ENCODE peak calls at places on chromosomes 16 and 17, in five cellular contexts. One of them, this sample, is unnamed. For H3K4me1, the result is how much of the 10 kb centered on the place peaks cover.

GRCh38 chr17:74201250-74201649 is 2.2 kb upstream of the RPL38 start:
- DNase-seq in neural progenitor cell: no peak
- DNase-seq in cardiac muscle cell: peak
- DNase-seq in right lobe of liver: no peak
- DNase-seq in effector memory CD4-positive, alpha-beta T cell: no peak
- DNase-seq in this sample: no peak

GRCh38 chr17:46085522-46085921 is 86.5 kb downstream of the STH start:
- DNase-seq in effector memory CD4-positive, alpha-beta T cell: no peak
- DNase-seq in neural progenitor cell: no peak
- DNase-seq in cardiac muscle cell: no peak
- DNase-seq in right lobe of liver: no peak
- DNase-seq in this sample: no peak

GRCh38 chr17:30930495-30930894 is 8.8 kb downstream of the ADAP2 start:
- DNase-seq in right lobe of liver: no peak
- DNase-seq in effector memory CD4-positive, alpha-beta T cell: no peak
- DNase-seq in neural progenitor cell: no peak
- DNase-seq in cardiac muscle cell: no peak
- DNase-seq in this sample: no peak

GRCh38 chr16:31177136-31177535 is 2.8 kb upstream of the FUS start:
- DNase-seq in cardiac muscle cell: no peak
- DNase-seq in effector memory CD4-positive, alpha-beta T cell: peak
- DNase-seq in neural progenitor cell: no peak
- DNase-seq in right lobe of liver: no peak
- DNase-seq in this sample: no peak

GRCh38 chr17:284676-285355 is 67.8 kb downstream of the RPH3AL start:
- DNase-seq in cardiac muscle cell: no peak
- DNase-seq in effector memory CD4-positive, alpha-beta T cell: no peak
- DNase-seq in right lobe of liver: peak
- DNase-seq in neural progenitor cell: no peak
- DNase-seq in this sample: no peak

GRCh38 chr17:67615011-67615561 is 102.7 kb upstream of the NOL11 start:
- DNase-seq in effector memory CD4-positive, alpha-beta T cell: no peak
- DNase-seq in neural progenitor cell: peak
- DNase-seq in cardiac muscle cell: no peak
- DNase-seq in right lobe of liver: no peak
- DNase-seq in this sample: no peak

GRCh38 chr17:38922538-38923291 is 2.7 kb upstream of the LASP1NB start:
- DNase-seq in neural progenitor cell: peak
- DNase-seq in cardiac muscle cell: peak
- DNase-seq in right lobe of liver: peak
- DNase-seq in effector memory CD4-positive, alpha-beta T cell: no peak
- DNase-seq in this sample: peak

GRCh38 chr17:45820052-45820780 is 24.5 kb upstream of the SPPL2C start:
- DNase-seq in right lobe of liver: no peak
- DNase-seq in effector memory CD4-positive, alpha-beta T cell: no peak
- DNase-seq in cardiac muscle cell: no peak
- DNase-seq in neural progenitor cell: no peak
- DNase-seq in this sample: no peak

GRCh38 chr16:27550582-27550920 is 607 bp downstream of the KATNIP start:
- DNase-seq in neural progenitor cell: no peak
- DNase-seq in right lobe of liver: no peak
- DNase-seq in effector memory CD4-positive, alpha-beta T cell: no peak
- DNase-seq in cardiac muscle cell: no peak
- DNase-seq in this sample: no peak

GRCh38 chr17:77446959-77447634 is 306.3 kb downstream of the SEC14L1 start:
- DNase-seq in right lobe of liver: no peak
- DNase-seq in neural progenitor cell: no peak
- DNase-seq in cardiac muscle cell: no peak
- DNase-seq in effector memory CD4-positive, alpha-beta T cell: no peak
- DNase-seq in this sample: no peak
- H3K4me3 ChIP-seq in right lobe of liver: no peak
- H3K4me3 ChIP-seq in neural progenitor cell: no peak
- H3K4me3 ChIP-seq in cardiac muscle cell: no peak
- H3K4me3 ChIP-seq in effector memory CD4-positive, alpha-beta T cell: no peak
- H3K4me3 ChIP-seq in this sample: no peak

DNA sequence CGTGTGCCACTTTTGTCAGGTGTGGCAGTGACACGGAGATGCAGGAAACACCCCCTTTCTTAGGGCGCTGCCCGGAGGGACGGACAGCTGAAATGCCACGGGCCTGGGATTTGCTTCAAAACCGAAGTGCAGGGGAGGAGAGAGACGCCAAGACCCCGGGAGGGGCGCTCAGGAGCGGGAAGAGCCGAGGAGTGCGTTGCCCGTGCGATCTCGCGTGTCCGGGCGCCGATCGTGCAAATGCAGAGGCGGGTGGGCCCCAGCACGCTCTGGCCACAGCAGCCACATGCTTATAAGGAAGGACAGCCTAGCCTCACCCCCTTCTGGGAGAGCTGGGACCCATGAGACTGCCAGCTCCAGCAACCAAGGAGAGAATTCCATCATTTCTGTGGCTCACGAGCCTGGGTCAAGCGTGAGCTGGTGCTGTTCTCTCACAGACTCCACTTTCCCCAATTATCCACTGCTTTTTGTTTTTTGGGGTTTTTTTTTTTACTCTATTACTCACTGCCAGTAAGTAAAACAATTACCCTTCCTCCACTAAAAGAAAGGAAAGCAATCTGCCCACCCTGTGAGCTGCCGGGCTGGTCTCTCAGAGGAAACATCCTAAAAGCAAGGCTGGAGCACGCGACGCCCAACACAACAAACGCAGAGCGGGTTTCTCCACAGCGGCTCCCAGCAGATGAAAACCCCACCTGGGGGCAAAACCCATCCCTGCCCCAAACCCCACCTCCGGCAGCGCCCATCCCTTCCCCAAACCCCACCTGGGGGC is 27.2 kb upstream of the C16orf95 start:
- DNase-seq in cardiac muscle cell: no peak
- DNase-seq in effector memory CD4-positive, alpha-beta T cell: no peak
- DNase-seq in neural progenitor cell: no peak
- DNase-seq in right lobe of liver: no peak
- DNase-seq in this sample: peak
- H3K27ac ChIP-seq in cardiac muscle cell: no peak
- H3K27ac ChIP-seq in effector memory CD4-positive, alpha-beta T cell: peak
- H3K27ac ChIP-seq in neural progenitor cell: no peak
- H3K27ac ChIP-seq in right lobe of liver: no peak
- H3K27ac ChIP-seq in this sample: peak

GRCh38 chr17:41116292-41116691 is 1.9 kb downstream of the KRTAP4-11 start:
- DNase-seq in right lobe of liver: no peak
- DNase-seq in cardiac muscle cell: no peak
- DNase-seq in neural progenitor cell: no peak
- DNase-seq in effector memory CD4-positive, alpha-beta T cell: no peak
- DNase-seq in this sample: no peak
- H3K4me1 ChIP-seq in right lobe of liver: under half
- H3K4me1 ChIP-seq in cardiac muscle cell: under half
- H3K4me1 ChIP-seq in neural progenitor cell: under half
- H3K4me1 ChIP-seq in effector memory CD4-positive, alpha-beta T cell: under half
- H3K4me1 ChIP-seq in this sample: under half

GRCh38 chr16:4111748-4112696 is 4.2 kb downstream of the ADCY9 start:
- DNase-seq in cardiac muscle cell: no peak
- DNase-seq in neural progenitor cell: no peak
- DNase-seq in effector memory CD4-positive, alpha-beta T cell: no peak
- DNase-seq in right lobe of liver: no peak
- DNase-seq in this sample: peak

GRCh38 chr16:4115941-4116327 is 308 bp downstream of the ADCY9 start:
- DNase-seq in right lobe of liver: no peak
- DNase-seq in effector memory CD4-positive, alpha-beta T cell: no peak
- DNase-seq in neural progenitor cell: no peak
- DNase-seq in cardiac muscle cell: no peak
- DNase-seq in this sample: no peak

GRCh38 chr16:4115209-4115940 is 867 bp downstream of the ADCY9 start:
- DNase-seq in right lobe of liver: peak
- DNase-seq in cardiac muscle cell: peak
- DNase-seq in neural progenitor cell: peak
- DNase-seq in effector memory CD4-positive, alpha-beta T cell: peak
- DNase-seq in this sample: peak

GRCh38 chr16:4114257-4115208 is 1.7 kb downstream of the ADCY9 start:
- DNase-seq in cardiac muscle cell: no peak
- DNase-seq in neural progenitor cell: no peak
- DNase-seq in effector memory CD4-positive, alpha-beta T cell: no peak
- DNase-seq in right lobe of liver: no peak
- DNase-seq in this sample: no peak

GRCh38 chr16:4113358-4114256 is 2.6 kb downstream of the ADCY9 start:
- DNase-seq in neural progenitor cell: no peak
- DNase-seq in effector memory CD4-positive, alpha-beta T cell: no peak
- DNase-seq in right lobe of liver: no peak
- DNase-seq in cardiac muscle cell: no peak
- DNase-seq in this sample: no peak
- H3K4me3 ChIP-seq in neural progenitor cell: no peak
- H3K4me3 ChIP-seq in effector memory CD4-positive, alpha-beta T cell: no peak
- H3K4me3 ChIP-seq in right lobe of liver: peak
- H3K4me3 ChIP-seq in cardiac muscle cell: peak
- H3K4me3 ChIP-seq in this sample: no peak

DNA sequence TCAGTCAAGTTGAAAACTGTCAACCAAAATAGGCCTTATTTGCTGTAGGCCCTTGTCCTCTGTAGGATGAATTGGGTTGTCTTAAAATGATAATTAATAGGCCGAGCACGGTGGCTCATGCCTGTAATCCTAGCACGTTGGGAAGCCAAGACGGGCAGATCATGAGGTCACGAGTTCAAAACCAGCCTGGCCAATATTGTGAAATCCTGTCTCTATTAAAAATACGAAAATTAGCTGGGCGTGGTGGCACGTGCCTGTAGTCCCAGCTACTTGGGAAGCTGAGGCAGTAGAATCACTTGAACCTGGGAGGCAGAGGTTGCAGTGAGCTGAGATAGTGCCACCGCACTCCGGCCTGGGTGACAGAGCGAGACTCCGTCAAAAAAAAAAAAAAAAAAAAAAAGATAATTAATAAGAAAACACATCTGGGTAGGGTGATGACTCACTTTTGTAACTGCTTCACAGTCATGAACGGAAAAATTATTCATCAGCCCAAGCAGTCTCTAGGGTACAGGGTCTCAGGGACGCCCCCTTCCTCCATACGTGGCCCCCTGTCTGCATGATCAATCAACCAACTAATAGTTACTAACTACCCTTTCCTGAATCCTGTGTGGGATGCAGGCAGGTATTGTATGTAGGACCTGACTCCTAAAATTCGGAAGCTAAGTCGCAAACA is 137.0 kb upstream of the RCVRN start:
- DNase-seq in effector memory CD4-positive, alpha-beta T cell: no peak
- DNase-seq in right lobe of liver: no peak
- DNase-seq in cardiac muscle cell: peak
- DNase-seq in neural progenitor cell: no peak
- DNase-seq in this sample: no peak
- H3K27ac ChIP-seq in effector memory CD4-positive, alpha-beta T cell: no peak
- H3K27ac ChIP-seq in right lobe of liver: no peak
- H3K27ac ChIP-seq in cardiac muscle cell: no peak
- H3K27ac ChIP-seq in neural progenitor cell: no peak
- H3K27ac ChIP-seq in this sample: no peak

DNA sequence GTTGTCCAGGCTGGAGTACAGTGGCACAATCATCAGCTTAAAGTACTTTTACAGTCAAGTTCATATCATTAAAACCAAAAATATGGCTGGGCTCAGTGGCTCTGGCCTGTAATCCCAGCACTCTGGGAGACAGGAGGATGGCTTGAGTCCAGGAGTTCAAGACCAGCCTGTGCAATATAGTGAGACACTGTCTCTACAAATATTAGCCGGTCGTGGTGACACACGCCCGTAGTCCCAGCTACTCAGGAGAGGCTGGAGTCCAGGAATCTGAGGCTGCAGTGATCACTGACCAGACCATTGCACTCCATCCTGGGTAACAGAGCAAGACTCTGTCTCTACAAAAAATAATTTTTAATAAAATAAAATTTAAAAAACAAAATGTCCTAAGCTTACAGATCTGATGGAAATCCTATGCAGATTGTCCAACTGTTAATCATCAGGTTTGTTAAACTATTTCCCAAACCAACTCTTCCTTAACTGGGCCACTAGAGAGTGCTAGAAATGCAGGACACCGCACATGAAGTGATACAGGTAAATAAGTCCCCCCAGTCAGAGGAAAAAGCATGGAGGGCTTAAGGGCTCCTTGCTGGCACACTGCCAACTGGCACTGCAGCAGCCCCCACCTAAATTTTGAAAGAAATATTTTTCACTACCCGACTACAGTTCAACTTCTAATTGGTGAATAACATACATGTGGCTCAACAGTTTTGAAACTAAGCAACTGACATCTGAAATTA is 2.8 kb downstream of the USP22 start:
- DNase-seq in cardiac muscle cell: peak
- DNase-seq in neural progenitor cell: peak
- DNase-seq in right lobe of liver: no peak
- DNase-seq in effector memory CD4-positive, alpha-beta T cell: no peak
- DNase-seq in this sample: peak
- H3K4me1 ChIP-seq in cardiac muscle cell: under half
- H3K4me1 ChIP-seq in neural progenitor cell: under half
- H3K4me1 ChIP-seq in right lobe of liver: under half
- H3K4me1 ChIP-seq in effector memory CD4-positive, alpha-beta T cell: under half
- H3K4me1 ChIP-seq in this sample: under half

GRCh38 chr17:43983515-43984411 is 20.7 kb upstream of the NAGS start:
- DNase-seq in effector memory CD4-positive, alpha-beta T cell: no peak
- DNase-seq in cardiac muscle cell: no peak
- DNase-seq in neural progenitor cell: peak
- DNase-seq in right lobe of liver: peak
- DNase-seq in this sample: no peak
- H3K4me3 ChIP-seq in effector memory CD4-positive, alpha-beta T cell: peak
- H3K4me3 ChIP-seq in cardiac muscle cell: peak
- H3K4me3 ChIP-seq in neural progenitor cell: peak
- H3K4me3 ChIP-seq in right lobe of liver: peak
- H3K4me3 ChIP-seq in this sample: no peak

DNA sequence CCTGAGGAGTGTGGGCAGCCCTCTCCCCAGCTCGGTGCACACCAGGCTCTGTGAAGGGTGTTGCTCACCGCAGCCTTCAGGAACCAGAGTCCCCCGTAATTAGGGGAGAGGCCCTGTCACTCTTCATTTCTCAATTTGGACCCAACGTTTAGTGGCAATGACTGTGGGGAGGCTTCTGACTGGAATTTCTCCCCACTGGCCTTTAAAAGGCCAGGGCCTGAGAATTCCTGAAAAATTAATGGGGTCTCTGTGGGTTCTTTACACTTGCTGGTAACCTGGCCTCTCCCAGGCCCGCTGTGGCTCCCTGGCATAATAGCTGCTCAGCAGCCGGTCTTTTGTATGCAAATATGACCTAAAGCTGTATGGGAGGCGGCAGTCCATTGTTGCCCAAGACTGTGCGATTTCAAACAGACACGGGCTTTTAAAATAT is 209.7 kb downstream of the MSI2 start:
- DNase-seq in right lobe of liver: peak
- DNase-seq in cardiac muscle cell: no peak
- DNase-seq in effector memory CD4-positive, alpha-beta T cell: no peak
- DNase-seq in neural progenitor cell: peak
- DNase-seq in this sample: no peak
- H3K27ac ChIP-seq in right lobe of liver: no peak
- H3K27ac ChIP-seq in cardiac muscle cell: no peak
- H3K27ac ChIP-seq in effector memory CD4-positive, alpha-beta T cell: no peak
- H3K27ac ChIP-seq in neural progenitor cell: peak
- H3K27ac ChIP-seq in this sample: no peak

This sample was measured in SJSA1.